ENCODE peak calls at places on chromosomes 1 and 21, in ten cellular contexts. O is IMR-90, Y is HFFc6, J is nephron progenitor cell, A is mammary epithelial cell, M is astrocyte, K is adrenal gland, V is BE2C, P is glutamatergic neuron, W is astrocyte of the cerebellum. R is an unnamed sample.

GRCh38 chr1:5975133-5975880 is 16.9 kb downstream of the NPHP4 start:
- DNase-seq in O (peak), Y (peak), J (peak), A (peak), M (peak), K (peak), V (peak), P (peak), W (peak), R (peak)

GRCh38 chr21:33492571-33492970 is 1.1 kb upstream of the DNAJC28 start:
- DNase-seq in O (peak), Y (no peak), J (no peak), A (peak), M (no peak), K (no peak), V (no peak), P (no peak), W (no peak), R (peak)

GRCh38 chr1:17405898-17406759 is 33.3 kb downstream of the RCC2 start:
- DNase-seq in O (peak), Y (peak), J (peak), A (peak), M (peak), K (peak), V (peak), P (peak), W (peak), R (peak)

GRCh38 chr1:234281826-234282489 is 91.3 kb upstream of the COA6 start:
- DNase-seq in O (no peak), Y (no peak), J (no peak), A (no peak), M (no peak), K (peak), V (peak), P (no peak), W (no peak), R (no peak)

GRCh38 chr21:41766051-41766882 is 585 bp downstream of the RIPK4 start:
- DNase-seq in O (no peak), Y (no peak), J (peak), A (no peak), M (no peak), K (no peak), V (no peak), P (no peak), W (no peak), R (no peak)

GRCh38 chr21:35284199-35284598 is 235.1 kb upstream of the RUNX1 start:
- DNase-seq in O (no peak), Y (no peak), J (no peak), A (no peak), M (no peak), K (no peak), V (no peak), P (no peak), W (no peak), R (peak)

GRCh38 chr1:77757616-77758015 is 2.0 kb downstream of the USP33 start:
- DNase-seq in O (peak), Y (peak), J (no peak), A (peak), M (peak), K (no peak), V (no peak), P (no peak), W (no peak), R (peak)

GRCh38 chr1:154954541-154954940 is 1.4 kb downstream of the PBXIP1 start:
- DNase-seq in O (no peak), Y (no peak), J (no peak), A (no peak), M (no peak), K (no peak), V (no peak), P (no peak), W (no peak), R (no peak)

GRCh38 chr1:117060441-117061317 is 553 bp downstream of the TTF2 start:
- DNase-seq in O (peak), Y (peak), J (no peak), A (peak), M (peak), K (peak), V (peak), P (peak), W (no peak), R (peak)

GRCh38 chr1:57770772-57771171 is 346.9 kb upstream of the DAB1 start:
- DNase-seq in O (peak), Y (no peak), J (no peak), A (peak), M (no peak), K (no peak), V (no peak), P (no peak), W (no peak), R (peak)

GRCh38 chr1:165928075-165928731 is 100.8 kb downstream of the UCK2 start:
- DNase-seq in O (peak), Y (peak), J (peak), A (peak), M (peak), K (peak), V (peak), P (peak), W (peak), R (peak)

GRCh38 chr1:31706384-31707058 is 2.7 kb upstream of the COL16A1 start:
- DNase-seq in O (peak), Y (no peak), J (no peak), A (no peak), M (no peak), K (no peak), V (peak), P (peak), W (no peak), R (no peak)

GRCh38 chr1:204819495-204819894 is 51.2 kb upstream of the NFASC start:
- DNase-seq in O (no peak), Y (no peak), J (no peak), A (peak), M (no peak), K (peak), V (peak), P (no peak), W (no peak), R (no peak)

GRCh38 chr1:235105051-235106043 is 23.3 kb downstream of the TOMM20 start:
- DNase-seq in O (peak), Y (peak), J (no peak), A (no peak), M (no peak), K (peak), V (no peak), P (no peak), W (no peak), R (peak)

GRCh38 chr1:244730153-244730933 is 77.4 kb downstream of the DESI2 start:
- DNase-seq in O (peak), Y (no peak), J (peak), A (peak), M (peak), K (peak), V (no peak), P (peak), W (no peak), R (peak)
- TF ChIP-seq CTCF in O (peak), Y (peak), J (no peak), A (no peak), M (no peak), K (no peak), V (no peak), P (no peak), W (no peak), R (no peak)

GRCh38 chr21:21165063-21165645 is 166.9 kb downstream of the NCAM2 start:
- DNase-seq in O (peak), Y (peak), J (no peak), A (no peak), M (peak), K (no peak), V (peak), P (no peak), W (peak), R (peak)
- TF ChIP-seq CTCF in O (no peak), Y (no peak), J (no peak), A (no peak), M (no peak), K (no peak), V (no peak), P (no peak), W (no peak), R (no peak)

DNA sequence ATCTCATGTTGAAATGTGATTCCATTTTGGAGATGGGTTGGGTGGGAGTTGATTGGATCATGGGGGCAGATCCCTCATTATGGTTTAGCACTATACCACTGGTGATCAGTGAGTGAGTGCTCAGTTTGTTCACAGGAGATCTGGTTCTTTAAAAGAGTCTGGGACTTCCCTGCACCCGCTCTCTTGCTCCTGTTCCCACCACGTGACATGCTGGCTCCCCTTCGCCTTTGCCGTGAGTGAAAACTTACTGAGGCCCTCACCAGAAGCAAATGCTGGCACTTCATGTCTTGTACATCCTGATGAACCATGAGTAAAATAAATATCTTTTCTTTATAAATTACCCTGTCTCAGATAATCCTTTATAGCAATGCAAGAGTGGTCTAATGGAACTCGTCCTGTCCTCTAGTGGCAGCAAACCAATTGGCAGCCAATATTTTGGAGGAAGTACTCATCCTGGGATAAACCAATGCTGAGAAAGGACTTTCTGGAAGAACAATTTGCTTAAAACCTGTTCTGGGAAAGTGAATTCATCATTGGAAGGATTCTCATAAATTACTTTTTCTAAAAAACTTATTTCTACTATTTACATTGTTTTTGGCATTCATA is 27.8 kb upstream of the CYP4A11 start:
- DNase-seq in O (no peak), Y (no peak), J (no peak), A (no peak), M (no peak), K (no peak), V (no peak), P (no peak), W (no peak), R (no peak)
- TF ChIP-seq CTCF in O (no peak), Y (no peak), J (peak), A (peak), M (no peak), K (no peak), V (no peak), P (peak), W (no peak), R (peak)

GRCh38 chr1:8871539-8871935 is 6.9 kb downstream of the ENO1 start:
- DNase-seq in O (no peak), Y (no peak), J (no peak), A (peak), M (no peak), K (no peak), V (no peak), P (no peak), W (no peak), R (peak)
- TF ChIP-seq CTCF in O (peak), Y (peak), J (peak), A (peak), M (no peak), K (no peak), V (peak), P (peak), W (peak), R (peak)

GRCh38 chr1:24849653-24850295 is 80.3 kb downstream of the RUNX3 start:
- DNase-seq in O (peak), Y (no peak), J (no peak), A (no peak), M (no peak), K (no peak), V (peak), P (no peak), W (no peak), R (peak)
- TF ChIP-seq CTCF in O (peak), Y (peak), J (no peak), A (peak), M (no peak), K (peak), V (peak), P (no peak), W (peak), R (peak)

GRCh38 chr1:222769968-222770620 is 33.1 kb downstream of the FAM177B start:
- DNase-seq in O (no peak), Y (no peak), J (no peak), A (no peak), M (peak), K (no peak), V (no peak), P (no peak), W (peak), R (no peak)

GRCh38 chr1:222768592-222768991 is 31.6 kb downstream of the FAM177B start:
- DNase-seq in O (no peak), Y (no peak), J (no peak), A (no peak), M (no peak), K (no peak), V (no peak), P (no peak), W (no peak), R (no peak)

GRCh38 chr1:222767152-222767571 is 30.2 kb downstream of the FAM177B start:
- DNase-seq in O (no peak), Y (no peak), J (no peak), A (no peak), M (no peak), K (no peak), V (no peak), P (no peak), W (no peak), R (no peak)

DNA sequence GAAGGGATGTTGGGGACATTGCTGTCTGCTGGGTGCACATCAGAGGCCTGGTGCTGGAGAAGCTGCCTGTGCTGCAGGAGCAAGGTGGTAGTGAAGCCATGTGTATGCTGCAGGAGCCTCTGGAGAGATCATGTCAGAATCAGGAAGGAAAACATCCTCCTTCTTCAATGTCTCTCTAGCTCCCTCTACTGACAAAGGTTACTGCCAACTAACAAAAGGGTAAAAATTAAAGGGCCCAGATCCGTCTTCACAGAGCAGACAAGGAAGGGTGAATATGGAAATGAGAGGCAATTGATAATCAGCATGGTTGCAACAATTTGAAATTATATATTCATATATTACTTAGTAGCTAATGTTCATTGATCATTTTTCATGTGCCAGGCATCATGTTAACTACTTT is 32.2 kb downstream of the FAM177B start:
- DNase-seq in O (no peak), Y (no peak), J (no peak), A (no peak), M (no peak), K (no peak), V (no peak), P (no peak), W (no peak), R (no peak)
- TF ChIP-seq CTCF in O (no peak), Y (peak), J (no peak), A (peak), M (no peak), K (no peak), V (peak), P (no peak), W (peak), R (peak)

GRCh38 chr1:79899914-79900313 is 893.4 kb upstream of the ADGRL4 start:
- DNase-seq in O (peak), Y (peak), J (no peak), A (peak), M (peak), K (no peak), V (no peak), P (no peak), W (peak), R (peak)
- TF ChIP-seq CTCF in O (peak), Y (peak), J (no peak), A (no peak), M (no peak), K (no peak), V (no peak), P (no peak), W (peak), R (peak)

GRCh38 chr21:31266241-31266640 is 77.8 kb downstream of the TIAM1 start:
- DNase-seq in O (no peak), Y (no peak), J (no peak), A (no peak), M (no peak), K (no peak), V (no peak), P (no peak), W (no peak), R (no peak)

GRCh38 chr21:31265293-31265692 is 78.8 kb downstream of the TIAM1 start:
- DNase-seq in O (no peak), Y (no peak), J (no peak), A (no peak), M (no peak), K (no peak), V (no peak), P (no peak), W (no peak), R (no peak)

GRCh38 chr21:31262728-31263127 is 81.3 kb downstream of the TIAM1 start:
- DNase-seq in O (no peak), Y (no peak), J (no peak), A (no peak), M (no peak), K (no peak), V (no peak), P (no peak), W (no peak), R (no peak)

GRCh38 chr21:31261759-31262158 is 82.3 kb downstream of the TIAM1 start:
- DNase-seq in O (no peak), Y (no peak), J (no peak), A (no peak), M (no peak), K (no peak), V (no peak), P (no peak), W (no peak), R (no peak)

DNA sequence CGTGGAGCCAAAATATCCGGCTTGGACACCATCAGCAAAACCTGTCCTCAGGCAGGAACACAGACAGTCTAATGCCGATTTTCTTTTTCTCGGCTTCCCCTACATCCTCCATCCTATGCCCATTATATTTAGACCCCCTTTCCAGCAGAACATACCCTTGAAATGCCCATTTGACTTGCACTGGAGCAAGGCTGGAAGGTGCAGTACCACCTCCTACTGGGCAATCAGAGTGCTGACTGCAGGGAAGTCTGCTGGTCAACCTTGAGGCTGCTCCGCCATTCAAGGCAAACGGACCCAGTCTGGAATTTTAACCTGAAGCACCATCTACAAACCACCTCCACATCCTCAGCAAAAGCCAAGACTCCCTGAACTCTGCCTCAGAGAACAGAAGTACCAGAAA is 79.5 kb downstream of the TIAM1 start:
- DNase-seq in O (no peak), Y (no peak), J (no peak), A (no peak), M (no peak), K (no peak), V (no peak), P (no peak), W (no peak), R (no peak)
- TF ChIP-seq CTCF in O (no peak), Y (no peak), J (no peak), A (peak), M (no peak), K (no peak), V (no peak), P (no peak), W (no peak), R (peak)

GRCh38 chr1:150535511-150536281 is 13.5 kb upstream of the ADAMTSL4 start:
- DNase-seq in O (peak), Y (peak), J (no peak), A (no peak), M (peak), K (no peak), V (no peak), P (no peak), W (no peak), R (no peak)

GRCh38 chr1:150534002-150534401 is 15.2 kb upstream of the ADAMTSL4 start:
- DNase-seq in O (no peak), Y (no peak), J (no peak), A (no peak), M (no peak), K (no peak), V (no peak), P (no peak), W (no peak), R (no peak)

GRCh38 chr1:150530491-150531159 is 15.1 kb downstream of the FALEC start:
- DNase-seq in O (no peak), Y (no peak), J (no peak), A (no peak), M (no peak), K (no peak), V (no peak), P (no peak), W (no peak), R (no peak)

GRCh38 chr1:150528997-150529396 is 13.4 kb downstream of the FALEC start:
- DNase-seq in O (peak), Y (peak), J (no peak), A (peak), M (peak), K (no peak), V (no peak), P (no peak), W (peak), R (peak)

GRCh38 chr1:150532860-150533259 is 16.3 kb upstream of the ADAMTSL4 start:
- DNase-seq in O (no peak), Y (no peak), J (no peak), A (no peak), M (peak), K (no peak), V (no peak), P (no peak), W (no peak), R (no peak)
- TF ChIP-seq CTCF in O (no peak), Y (peak), J (no peak), A (no peak), M (no peak), K (no peak), V (no peak), P (peak), W (no peak), R (no peak)

GRCh38 chr1:153232553-153232952 is 15.2 kb downstream of the PRR9 start:
- DNase-seq in O (no peak), Y (no peak), J (no peak), A (no peak), M (no peak), K (peak), V (no peak), P (no peak), W (no peak), R (no peak)

GRCh38 chr1:153242160-153242559 is 17.3 kb upstream of the LORICRIN start:
- DNase-seq in O (no peak), Y (no peak), J (no peak), A (no peak), M (no peak), K (no peak), V (no peak), P (no peak), W (no peak), R (no peak)

GRCh38 chr1:153233448-153233847 is 16.1 kb downstream of the PRR9 start:
- DNase-seq in O (no peak), Y (no peak), J (no peak), A (no peak), M (no peak), K (no peak), V (no peak), P (no peak), W (no peak), R (no peak)

DNA sequence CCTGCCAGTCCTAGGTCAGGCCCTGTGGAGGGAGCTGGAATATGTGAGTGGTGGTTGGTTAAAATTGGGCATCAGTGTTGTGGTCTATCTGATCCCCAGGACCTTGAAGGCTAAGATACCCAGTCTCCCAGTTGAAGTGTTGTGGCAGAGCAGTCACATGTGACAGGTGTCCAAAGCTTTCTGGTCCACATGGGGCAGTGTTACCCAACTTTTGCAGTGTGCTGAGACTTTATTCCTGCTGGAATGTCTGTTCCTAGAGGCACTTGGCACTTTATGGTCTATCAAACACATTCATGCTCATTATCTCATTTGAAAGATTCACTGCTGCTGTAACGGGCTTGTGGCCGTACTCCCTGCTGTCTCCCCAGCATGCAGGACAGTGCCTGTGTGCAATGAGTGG is 21.0 kb upstream of the LORICRIN start:
- DNase-seq in O (no peak), Y (no peak), J (no peak), A (no peak), M (no peak), K (no peak), V (no peak), P (no peak), W (no peak), R (no peak)
- TF ChIP-seq CTCF in O (no peak), Y (no peak), J (no peak), A (peak), M (no peak), K (no peak), V (peak), P (no peak), W (no peak), R (no peak)

R was measured in choroid plexus epithelial cell.